ENCODE peak calls at places on chromosome 7, in eight cellular contexts. U is stimulated activated naive CD8-positive, alpha-beta T cell treated with anti-CD3 and anti-CD28 coated beads, Interleukin-15, Interleukin-2, amounts not matched to agents 100 U/mL and 50 U/mL, for 24 hours; P is dermis microvascular lymphatic vessel endothelial cell; G is left colon; R is ecto neural progenitor cell; Z is activated CD4-positive, alpha-beta T cell treated with anti-CD3 and anti-CD28 coated beads, Interleukin-2, amount 10 ng/mL, durations not matched to agents 7 days and 5 days; W is left lobe of liver; S is stimulated activated CD8-positive, alpha-beta memory T cell treated with anti-CD3 and anti-CD28 coated beads, Interleukin-4, amount 100 ng/mL, for 1 hour. B is an unnamed sample.

GRCh38 chr7:106812027-106812643 is 52.9 kb upstream of the PIK3CG start:
- DNase-seq in U (no peak), P (no peak), G (no peak), R (no peak), Z (peak), W (no peak), S (no peak), B (no peak)

GRCh38 chr7:95690367-95690947 is 81.9 kb upstream of the DYNC1I1 start:
- DNase-seq in U (no peak), P (peak), G (no peak), R (peak), Z (peak), W (no peak), S (no peak), B (no peak)

GRCh38 chr7:95312561-95312960 is 11.8 kb downstream of the PON1 start:
- DNase-seq in U (no peak), P (no peak), G (no peak), R (no peak), Z (no peak), W (no peak), S (no peak), B (no peak)

GRCh38 chr7:131052285-131052942 is 275.3 kb upstream of the MKLN1 start:
- DNase-seq in U (no peak), P (no peak), G (no peak), R (no peak), Z (no peak), W (no peak), S (no peak), B (no peak)

GRCh38 chr7:18144171-18144570 is 116.5 kb upstream of the PRPS1L1 start:
- DNase-seq in U (no peak), P (no peak), G (no peak), R (no peak), Z (no peak), W (no peak), S (no peak), B (no peak)

GRCh38 chr7:95636140-95636539 is 39.8 kb upstream of the PDK4 start:
- DNase-seq in U (no peak), P (no peak), G (no peak), R (no peak), Z (no peak), W (no peak), S (no peak), B (no peak)

GRCh38 chr7:95534796-95535195 is 49.1 kb downstream of the ASB4 start:
- DNase-seq in U (no peak), P (no peak), G (no peak), R (no peak), Z (no peak), W (peak), S (no peak), B (no peak)

GRCh38 chr7:30162622-30163124 is 27.9 kb downstream of the MTURN start:
- DNase-seq in U (no peak), P (peak), G (no peak), R (no peak), Z (peak), W (no peak), S (no peak), B (no peak)

GRCh38 chr7:128946936-128947830 is 9.5 kb downstream of the IRF5 start:
- DNase-seq in U (peak), P (no peak), G (no peak), R (no peak), Z (no peak), W (no peak), S (no peak), B (no peak)

GRCh38 chr7:44189286-44189992 is at the start of gene GCK:
- DNase-seq in U (no peak), P (no peak), G (no peak), R (no peak), Z (no peak), W (peak), S (no peak), B (no peak)

GRCh38 chr7:81385370-81385769 is 384.5 kb downstream of the HGF start:
- DNase-seq in U (no peak), P (no peak), G (no peak), R (no peak), Z (no peak), W (no peak), S (no peak), B (no peak)

GRCh38 chr7:134478707-134479106 is 19.8 kb upstream of the AKR1B1 start:
- DNase-seq in U (no peak), P (no peak), G (no peak), R (no peak), Z (no peak), W (no peak), S (no peak), B (no peak)

GRCh38 chr7:123498651-123499050 is 35.7 kb downstream of the IQUB start:
- DNase-seq in U (no peak), P (no peak), G (no peak), R (no peak), Z (no peak), W (no peak), S (no peak), B (no peak)

GRCh38 chr7:11355571-11355970 is 381.9 kb downstream of the PHF14 start:
- DNase-seq in U (no peak), P (no peak), G (no peak), R (no peak), Z (no peak), W (no peak), S (no peak), B (no peak)

GRCh38 chr7:17706734-17707133 is 233.6 kb downstream of the SNX13 start:
- DNase-seq in U (peak), P (peak), G (no peak), R (peak), Z (peak), W (peak), S (no peak), B (no peak)

GRCh38 chr7:107726356-107727130 is 17.4 kb upstream of the CBLL1 start:
- DNase-seq in U (no peak), P (no peak), G (no peak), R (no peak), Z (no peak), W (no peak), S (no peak), B (no peak)

GRCh38 chr7:3260425-3260762 is 40.7 kb upstream of the SDK1 start:
- DNase-seq in U (no peak), P (no peak), G (no peak), R (no peak), Z (no peak), W (no peak), S (no peak), B (no peak)

GRCh38 chr7:64997927-64998391 is 7.1 kb upstream of the ZNF117 start:
- DNase-seq in U (no peak), P (no peak), G (no peak), R (no peak), Z (no peak), W (peak), S (no peak), B (no peak)

GRCh38 chr7:91005024-91005423 is 259.2 kb upstream of the FZD1 start:
- DNase-seq in U (no peak), P (no peak), G (no peak), R (no peak), Z (no peak), W (no peak), S (no peak), B (no peak)

GRCh38 chr7:72042855-72043254 is 369.3 kb downstream of the CALN1 start:
- DNase-seq in U (no peak), P (no peak), G (no peak), R (no peak), Z (no peak), W (no peak), S (no peak), B (no peak)

GRCh38 chr7:45088821-45089313 is at the start of gene NACAD:
- DNase-seq in U (peak), P (peak), G (peak), R (no peak), Z (no peak), W (no peak), S (no peak), B (no peak)

GRCh38 chr7:75996476-75996875 is 2.1 kb upstream of the TMEM120A start:
- DNase-seq in U (no peak), P (no peak), G (no peak), R (no peak), Z (no peak), W (no peak), S (no peak), B (no peak)

GRCh38 chr7:84256481-84256880 is 61.9 kb upstream of the SEMA3A start:
- DNase-seq in U (no peak), P (no peak), G (no peak), R (no peak), Z (no peak), W (no peak), S (no peak), B (no peak)

GRCh38 chr7:142334236-142334635 is 76.4 kb upstream of the PRSS58 start:
- DNase-seq in U (no peak), P (no peak), G (no peak), R (no peak), Z (no peak), W (no peak), S (no peak), B (no peak)

GRCh38 chr7:134083766-134084487 is 43.2 kb upstream of the LRGUK start:
- DNase-seq in U (no peak), P (no peak), G (no peak), R (no peak), Z (no peak), W (no peak), S (no peak), B (no peak)

GRCh38 chr7:128042027-128042426 is 10.8 kb upstream of the LRRC4 start:
- DNase-seq in U (no peak), P (no peak), G (no peak), R (no peak), Z (no peak), W (no peak), S (no peak), B (no peak)

GRCh38 chr7:132345030-132345429 is 231.2 kb downstream of the PLXNA4 start:
- DNase-seq in U (no peak), P (no peak), G (no peak), R (no peak), Z (no peak), W (no peak), S (no peak), B (no peak)

GRCh38 chr7:29000346-29000745 is 42.2 kb upstream of the TRIL start:
- DNase-seq in U (no peak), P (no peak), G (no peak), R (no peak), Z (no peak), W (no peak), S (no peak), B (no peak)

GRCh38 chr7:85634951-85635350 is 448.1 kb upstream of the SEMA3D start:
- DNase-seq in U (no peak), P (no peak), G (no peak), R (no peak), Z (no peak), W (no peak), S (no peak), B (no peak)

GRCh38 chr7:134669845-134670373 is 23.3 kb downstream of the BPGM start:
- DNase-seq in U (peak), P (peak), G (no peak), R (no peak), Z (peak), W (no peak), S (peak), B (no peak)

GRCh38 chr7:45293295-45293942 is 135.8 kb downstream of the RAMP3 start:
- DNase-seq in U (no peak), P (no peak), G (no peak), R (no peak), Z (no peak), W (no peak), S (no peak), B (no peak)

GRCh38 chr7:2724453-2725177 is 36.6 kb downstream of the AMZ1 start:
- DNase-seq in U (no peak), P (no peak), G (peak), R (no peak), Z (no peak), W (no peak), S (no peak), B (no peak)

GRCh38 chr7:69237541-69237940 is 360.7 kb upstream of the AUTS2 start:
- DNase-seq in U (no peak), P (no peak), G (no peak), R (no peak), Z (no peak), W (no peak), S (no peak), B (no peak)

GRCh38 chr7:142481548-142481947 is 223.7 kb upstream of the PRSS58 start:
- DNase-seq in U (no peak), P (no peak), G (no peak), R (no peak), Z (no peak), W (no peak), S (no peak), B (no peak)

GRCh38 chr7:20778063-20778721 is 8.5 kb downstream of the SP8 start:
- DNase-seq in U (no peak), P (peak), G (no peak), R (peak), Z (no peak), W (peak), S (no peak), B (peak)

GRCh38 chr7:122884186-122884585 is 2.1 kb downstream of the CADPS2 start:
- DNase-seq in U (no peak), P (no peak), G (no peak), R (no peak), Z (no peak), W (no peak), S (no peak), B (no peak)

B was measured in type B pancreatic cell.